ENCODE peak calls at places on chromosome 1, in seven cellular contexts. W is AG09319, H is heart right ventricle, O is adrenal gland, N is thoracic aorta, V is H7, M is AML-193. J is an unnamed sample.

GRCh38 chr1:238639861-238640260 is 746.5 kb upstream of the CHRM3 start:
- DNase-seq in O (no peak), M (no peak), N (no peak), V (no peak), H (no peak), W (no peak), J (no peak)

GRCh38 chr1:219049411-219049943 is 124.2 kb upstream of the LYPLAL1 start:
- DNase-seq in O (no peak), W (no peak), M (no peak), H (no peak), V (no peak), N (no peak), J (no peak)

GRCh38 chr1:41783189-41783639 is 135.5 kb downstream of the HIVEP3 start:
- DNase-seq in M (no peak), W (peak), V (no peak), N (no peak), O (peak), H (no peak), J (no peak)

GRCh38 chr1:116111196-116112021 is at the start of gene MAB21L3:
- DNase-seq in O (no peak), W (no peak), N (no peak), H (no peak), V (no peak), M (no peak), J (peak)

GRCh38 chr1:199522936-199523335 is 504.6 kb upstream of the NR5A2 start:
- DNase-seq in V (no peak), H (no peak), M (no peak), O (no peak), N (no peak), W (no peak), J (no peak)

GRCh38 chr1:165897326-165898303 is 70.2 kb downstream of the UCK2 start:
- DNase-seq in M (no peak), W (no peak), N (no peak), H (peak), V (no peak), O (no peak), J (no peak)

GRCh38 chr1:16300436-16300835 is 51.8 kb downstream of the FBXO42 start:
- DNase-seq in V (no peak), M (no peak), N (no peak), W (no peak), O (no peak), H (no peak), J (no peak)

GRCh38 chr1:227111782-227112181 is 171.7 kb downstream of the COQ8A start:
- DNase-seq in M (no peak), V (no peak), O (no peak), W (no peak), H (no peak), N (no peak), J (no peak)

J was measured in left lobe of liver.